ENCODE peak calls at places on chromosomes 6 and 20, in seven cellular contexts. D is PC-9, L is iPS DF 6.9, Z is pancreas, V is A549, J is cardiac muscle cell, S is heart left ventricle. A is an unnamed sample. For H3K4me1, the result is how much of the 10 kb centered on the place peaks cover.

GRCh38 chr6:137339929-137340559 is 120.9 kb upstream of the IFNGR1 start:
- DNase-seq in Z (no peak), D (peak), L (no peak), S (no peak), J (no peak), V (no peak), A (no peak)

GRCh38 chr6:14375940-14376339 is 258.4 kb downstream of the CD83 start:
- DNase-seq in S (no peak), L (no peak), V (no peak), D (no peak), J (no peak), Z (no peak), A (no peak)

GRCh38 chr6:112122758-112123157 is 35.4 kb downstream of the FAM229B start:
- DNase-seq in Z (no peak), D (no peak), S (no peak), L (no peak), V (no peak), J (no peak), A (no peak)

GRCh38 chr6:136625293-136625692 is 75.1 kb upstream of the MAP7 start:
- DNase-seq in V (no peak), D (no peak), J (no peak), Z (no peak), S (no peak), L (no peak), A (no peak)

GRCh38 chr6:104958720-104959452 is 2.0 kb downstream of the LIN28B start:
- DNase-seq in Z (no peak), L (no peak), S (no peak), V (peak), J (peak), D (no peak), A (no peak)

GRCh38 chr6:54971825-54972224 is 125.3 kb downstream of the FAM83B start:
- DNase-seq in Z (no peak), V (no peak), J (no peak), D (no peak), L (no peak), S (no peak), A (no peak)

GRCh38 chr6:132813173-132813856 is 1.1 kb upstream of the RPS12 start:
- DNase-seq in S (peak), V (peak), D (peak), Z (peak), J (peak), L (no peak), A (peak)

GRCh38 chr20:32487381-32487780 is 97.8 kb downstream of the NOL4L start:
- DNase-seq in Z (no peak), S (no peak), J (no peak), D (no peak), L (no peak), V (no peak), A (peak)

GRCh38 chr6:141388666-141389065 is 744.1 kb upstream of the GJE1 start:
- DNase-seq in L (peak), D (no peak), Z (no peak), S (no peak), V (no peak), J (no peak), A (no peak)

GRCh38 chr6:89073014-89073620 is 7.4 kb upstream of the PNRC1 start:
- DNase-seq in L (no peak), D (no peak), V (no peak), S (no peak), J (no peak), Z (no peak), A (no peak)

GRCh38 chr6:9360881-9361280 is 925.5 kb upstream of the SLC35B3 start:
- DNase-seq in V (no peak), Z (no peak), J (no peak), S (no peak), D (no peak), L (no peak), A (no peak)

GRCh38 chr6:79713701-79714322 is 82.7 kb downstream of the SH3BGRL2 start:
- DNase-seq in L (peak), J (peak), D (no peak), V (peak), Z (peak), S (peak), A (no peak)

GRCh38 chr6:75130784-75131183 is 75.1 kb downstream of the COL12A1 start:
- DNase-seq in V (no peak), L (no peak), S (no peak), J (no peak), Z (no peak), D (no peak), A (no peak)

GRCh38 chr20:14888172-14888571 is 550.8 kb upstream of the FLRT3 start:
- DNase-seq in L (no peak), S (no peak), V (no peak), D (no peak), Z (no peak), J (no peak), A (no peak)

GRCh38 chr20:32435449-32436107 is 77.4 kb downstream of the ASXL1 start:
- DNase-seq in L (no peak), J (no peak), Z (no peak), V (no peak), D (no peak), S (no peak), A (no peak)

GRCh38 chr6:126721581-126722145 is 381.7 kb downstream of the CENPW start:
- DNase-seq in V (peak), D (peak), J (no peak), L (no peak), Z (no peak), S (no peak), A (no peak)

GRCh38 chr6:57117801-57118200 is 27.8 kb downstream of the ZNF451 start:
- DNase-seq in J (no peak), S (no peak), V (no peak), L (no peak), Z (no peak), D (no peak), A (no peak)

GRCh38 chr6:95417856-95418255 is 159.5 kb upstream of the MANEA start:
- DNase-seq in V (no peak), J (no peak), D (no peak), S (no peak), Z (no peak), L (no peak), A (no peak)

GRCh38 chr6:150377211-150377781 is 8.5 kb downstream of the IYD start:
- DNase-seq in Z (peak), L (no peak), J (peak), V (no peak), S (peak), D (peak), A (peak)

GRCh38 chr20:44471481-44471882 is 4.2 kb upstream of the TTPAL start:
- DNase-seq in S (no peak), J (peak), D (peak), V (peak), Z (no peak), L (no peak), A (no peak)

DNA sequence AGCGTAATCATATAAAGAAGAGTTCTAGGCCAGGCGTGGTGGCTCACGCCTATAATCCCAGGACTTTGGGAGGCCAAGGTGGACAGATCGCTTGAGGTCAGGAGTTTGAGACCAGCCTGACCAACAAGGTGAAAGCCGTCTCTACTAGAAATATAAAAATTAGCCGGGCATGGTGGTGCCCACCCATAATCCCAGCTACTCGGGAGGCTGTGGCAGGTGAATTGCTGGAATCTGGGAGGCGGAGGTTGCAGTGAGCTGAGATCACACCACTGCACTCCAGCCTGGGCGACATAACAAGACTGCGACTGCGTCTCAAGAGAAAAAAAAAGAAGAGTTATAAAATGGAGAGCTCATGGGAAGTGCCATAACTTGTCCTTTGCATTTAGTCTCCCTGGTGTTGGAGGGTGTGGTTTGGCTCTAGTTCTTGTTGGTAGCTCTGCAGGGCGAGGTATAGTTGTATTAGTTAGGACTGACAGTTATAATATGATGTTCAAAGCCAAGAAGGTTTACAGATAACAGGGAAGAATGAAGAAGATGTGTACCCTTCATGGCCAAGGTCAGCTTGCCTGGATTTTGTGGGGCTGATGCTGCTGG is 54.8 kb downstream of the UTRN start:
- DNase-seq in D (no peak), J (no peak), L (no peak), Z (no peak), V (no peak), S (no peak), A (no peak)
- H3K4me1 ChIP-seq in D (under half), J (under half), L (under half), Z (half or more), V (half or more), S (half or more), A (under half)

DNA sequence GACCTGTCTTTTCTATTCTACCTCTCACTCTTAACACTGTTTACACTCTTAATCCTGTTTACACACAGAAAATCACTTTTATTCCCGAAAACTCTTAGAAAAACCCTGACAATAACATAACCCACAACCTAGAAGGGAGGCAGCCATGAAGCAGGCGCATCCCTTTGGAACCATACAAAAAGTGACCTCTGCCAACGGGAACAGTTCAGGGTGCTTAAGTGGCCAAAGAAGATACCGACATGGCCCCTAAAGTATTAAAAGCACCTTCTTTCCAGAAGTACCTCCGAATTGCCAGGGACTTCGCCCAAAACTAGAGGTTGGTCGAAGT is 490 bp downstream of the MMUT start:
- DNase-seq in V (no peak), S (no peak), J (peak), Z (no peak), D (no peak), L (no peak), A (no peak)
- H3K27ac ChIP-seq in V (peak), S (peak), J (peak), Z (peak), D (peak), L (no peak), A (peak)

DNA sequence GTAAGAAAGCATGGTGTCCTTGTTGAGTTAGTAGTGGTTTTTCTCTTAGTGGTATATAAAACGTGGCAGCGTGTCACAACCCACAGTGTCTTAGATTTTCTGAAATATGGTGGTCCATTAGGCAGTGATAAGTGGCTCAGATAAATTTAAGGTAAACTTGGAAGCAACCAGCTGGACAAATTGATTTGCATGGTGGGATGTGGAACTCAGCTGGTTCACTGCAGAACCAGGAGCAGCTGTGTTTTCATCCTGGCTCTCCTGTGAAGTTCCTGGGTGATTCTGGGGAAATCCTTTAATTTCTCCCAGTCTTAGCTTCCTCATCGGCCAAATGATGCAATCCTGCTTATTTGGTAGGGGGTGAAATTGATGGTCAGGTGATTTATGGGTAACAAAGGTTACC is 32.9 kb upstream of the EEF1E1 start:
- DNase-seq in D (no peak), S (no peak), Z (no peak), V (no peak), L (no peak), J (no peak), A (no peak)
- H3K4me1 ChIP-seq in D (under half), S (under half), Z (under half), V (under half), L (under half), J (under half), A (under half)

GRCh38 chr20:3509064-3509463 is 38.2 kb downstream of the ATRN start:
- DNase-seq in J (no peak), V (no peak), S (no peak), L (no peak), Z (no peak), D (no peak), A (no peak)

GRCh38 chr20:3510110-3510509 is 39.3 kb downstream of the ATRN start:
- DNase-seq in L (no peak), V (no peak), D (no peak), S (no peak), Z (no peak), J (no peak), A (no peak)

GRCh38 chr20:3502878-3503277 is 32.1 kb downstream of the ATRN start:
- DNase-seq in S (no peak), D (no peak), V (no peak), L (no peak), Z (no peak), J (no peak), A (no peak)

GRCh38 chr20:3505148-3505547 is 34.3 kb downstream of the ATRN start:
- DNase-seq in D (no peak), S (no peak), L (no peak), V (no peak), J (no peak), Z (no peak), A (no peak)
- H3K27ac ChIP-seq in D (no peak), S (no peak), L (no peak), V (no peak), J (no peak), Z (no peak), A (no peak)